ENCODE peak calls at places on chromosome 21, in seven cellular contexts. T is NCI-H1417; F is naive thymus-derived CD8-positive, alpha-beta T cell; D is NCI-H1436; M is astrocyte of the spinal cord; H is H54; O is NCI-H187 treated with DMSO at 0.1 percent for 48 hours. I is an unnamed sample.

GRCh38 chr21:28193189-28193588 is 799.5 kb downstream of the LTN1 start:
- DNase-seq in T (no peak), M (no peak), H (no peak), D (no peak), F (no peak), O (no peak), I (no peak)

GRCh38 chr21:35294231-35294898 is 245.3 kb upstream of the RUNX1 start:
- DNase-seq in T (peak), H (no peak), F (no peak), O (peak), D (peak), M (no peak), I (no peak)

GRCh38 chr21:31332525-31332924 is 11.5 kb downstream of the TIAM1 start:
- DNase-seq in F (no peak), D (no peak), H (no peak), O (no peak), M (no peak), T (no peak), I (no peak)

GRCh38 chr21:44723177-44724131 is 12.1 kb upstream of the TSPEAR start:
- DNase-seq in D (peak), H (no peak), M (no peak), T (peak), O (no peak), F (peak), I (peak)

GRCh38 chr21:30839304-30839703 is 9.7 kb upstream of the KRTAP7-1 start:
- DNase-seq in O (no peak), T (peak), F (no peak), M (no peak), H (peak), D (no peak), I (no peak)

GRCh38 chr21:36656138-36656537 is 42.8 kb upstream of the SIM2 start:
- DNase-seq in M (no peak), O (no peak), F (no peak), T (no peak), D (no peak), H (no peak), I (no peak)

GRCh38 chr21:41653944-41654625 is 112.8 kb downstream of the RIPK4 start:
- DNase-seq in T (no peak), D (no peak), M (peak), F (no peak), O (no peak), H (no peak), I (no peak)

GRCh38 chr21:34073749-34074282 is 438 bp downstream of the MRPS6 start:
- DNase-seq in T (peak), O (no peak), F (no peak), D (peak), M (no peak), H (peak), I (no peak)

GRCh38 chr21:34544032-34544496 is 32.1 kb upstream of the KCNE1 start:
- DNase-seq in T (no peak), H (no peak), M (peak), O (no peak), D (peak), F (peak), I (peak)

GRCh38 chr21:37006521-37007291 is at the start of gene RIPPLY3:
- DNase-seq in D (peak), F (no peak), H (no peak), T (peak), M (peak), O (no peak), I (peak)

GRCh38 chr21:30436986-30437385 is 3.1 kb upstream of the KRTAP15-1 start:
- DNase-seq in T (peak), O (no peak), H (no peak), M (no peak), D (no peak), F (no peak), I (no peak)

GRCh38 chr21:29647353-29647781 is 292.4 kb downstream of the GRIK1 start:
- DNase-seq in M (peak), O (no peak), D (no peak), F (no peak), H (no peak), T (no peak), I (no peak)

GRCh38 chr21:41477641-41478318 is 30.2 kb downstream of the TMPRSS2 start:
- DNase-seq in H (no peak), D (no peak), O (no peak), T (peak), F (no peak), M (peak), I (no peak)

GRCh38 chr21:46656820-46657219 is 21.3 kb downstream of the PRMT2 start:
- DNase-seq in M (no peak), H (no peak), D (no peak), T (no peak), F (no peak), O (no peak), I (no peak)

GRCh38 chr21:16551101-16551695 is 821.4 kb downstream of the USP25 start:
- DNase-seq in M (no peak), F (no peak), H (no peak), T (no peak), D (no peak), O (no peak), I (no peak)

GRCh38 chr21:43283136-43283924 is 114.5 kb downstream of the CRYAA start:
- DNase-seq in T (no peak), D (no peak), O (no peak), M (no peak), F (no peak), H (no peak), I (no peak)

GRCh38 chr21:31279214-31279613 is 64.8 kb downstream of the TIAM1 start:
- DNase-seq in O (no peak), T (no peak), M (no peak), F (no peak), D (no peak), H (no peak), I (no peak)

GRCh38 chr21:33330726-33331125 is 6.0 kb downstream of the IFNAR1 start:
- DNase-seq in F (no peak), T (no peak), M (no peak), H (no peak), O (no peak), D (no peak), I (no peak)